ENCODE peak calls at places on chromosomes 6 and 20, in ten cellular contexts. One of them, this sample, is unnamed.

GRCh38 chr20:35663516-35663812 is 1.2 kb downstream of the CPNE1 start:
- DNase-seq in activated naive CD4-positive, alpha-beta T cell: no peak
- DNase-seq in neural crest cell: no peak
- DNase-seq in pons: no peak
- DNase-seq in stimulated activated CD8-positive, alpha-beta memory T cell treated with anti-CD3 and anti-CD28 coated beads, Interleukin-4, amount 100 ng/mL, for 4 hours: no peak
- DNase-seq in ovary: no peak
- DNase-seq in progenitor cell of endocrine pancreas: no peak
- DNase-seq in HT1080: no peak
- DNase-seq in ureter: no peak
- DNase-seq in T-helper 22 cell: no peak
- DNase-seq in this sample: no peak

GRCh38 chr6:41228616-41229015 is 467 bp downstream of the TREML4 start:
- DNase-seq in activated naive CD4-positive, alpha-beta T cell: no peak
- DNase-seq in neural crest cell: no peak
- DNase-seq in pons: no peak
- DNase-seq in stimulated activated CD8-positive, alpha-beta memory T cell treated with anti-CD3 and anti-CD28 coated beads, Interleukin-4, amount 100 ng/mL, for 4 hours: no peak
- DNase-seq in ovary: no peak
- DNase-seq in progenitor cell of endocrine pancreas: no peak
- DNase-seq in HT1080: no peak
- DNase-seq in ureter: no peak
- DNase-seq in T-helper 22 cell: no peak
- DNase-seq in this sample: no peak

GRCh38 chr6:45545416-45545815 is 167.7 kb upstream of the SUPT3H start:
- DNase-seq in activated naive CD4-positive, alpha-beta T cell: no peak
- DNase-seq in neural crest cell: no peak
- DNase-seq in pons: no peak
- DNase-seq in stimulated activated CD8-positive, alpha-beta memory T cell treated with anti-CD3 and anti-CD28 coated beads, Interleukin-4, amount 100 ng/mL, for 4 hours: no peak
- DNase-seq in ovary: no peak
- DNase-seq in progenitor cell of endocrine pancreas: no peak
- DNase-seq in HT1080: no peak
- DNase-seq in ureter: no peak
- DNase-seq in T-helper 22 cell: no peak
- DNase-seq in this sample: no peak

GRCh38 chr20:6674831-6675230 is 92.7 kb upstream of the BMP2 start:
- DNase-seq in activated naive CD4-positive, alpha-beta T cell: no peak
- DNase-seq in neural crest cell: no peak
- DNase-seq in pons: no peak
- DNase-seq in stimulated activated CD8-positive, alpha-beta memory T cell treated with anti-CD3 and anti-CD28 coated beads, Interleukin-4, amount 100 ng/mL, for 4 hours: no peak
- DNase-seq in ovary: no peak
- DNase-seq in progenitor cell of endocrine pancreas: no peak
- DNase-seq in HT1080: no peak
- DNase-seq in ureter: no peak
- DNase-seq in T-helper 22 cell: no peak
- DNase-seq in this sample: no peak

GRCh38 chr6:168326294-168327261 is 7.0 kb upstream of the DACT2 start:
- DNase-seq in activated naive CD4-positive, alpha-beta T cell: no peak
- DNase-seq in neural crest cell: no peak
- DNase-seq in pons: no peak
- DNase-seq in stimulated activated CD8-positive, alpha-beta memory T cell treated with anti-CD3 and anti-CD28 coated beads, Interleukin-4, amount 100 ng/mL, for 4 hours: no peak
- DNase-seq in ovary: no peak
- DNase-seq in progenitor cell of endocrine pancreas: no peak
- DNase-seq in HT1080: peak
- DNase-seq in ureter: peak
- DNase-seq in T-helper 22 cell: no peak
- DNase-seq in this sample: no peak

GRCh38 chr6:35906499-35906846 is 14.4 kb downstream of the SRPK1 start:
- DNase-seq in activated naive CD4-positive, alpha-beta T cell: no peak
- DNase-seq in neural crest cell: no peak
- DNase-seq in pons: no peak
- DNase-seq in stimulated activated CD8-positive, alpha-beta memory T cell treated with anti-CD3 and anti-CD28 coated beads, Interleukin-4, amount 100 ng/mL, for 4 hours: no peak
- DNase-seq in ovary: no peak
- DNase-seq in progenitor cell of endocrine pancreas: no peak
- DNase-seq in HT1080: no peak
- DNase-seq in ureter: no peak
- DNase-seq in T-helper 22 cell: no peak
- DNase-seq in this sample: no peak

GRCh38 chr6:31528307-31528777 is 420 bp upstream of the MCCD1 start:
- DNase-seq in activated naive CD4-positive, alpha-beta T cell: no peak
- DNase-seq in neural crest cell: no peak
- DNase-seq in pons: no peak
- DNase-seq in stimulated activated CD8-positive, alpha-beta memory T cell treated with anti-CD3 and anti-CD28 coated beads, Interleukin-4, amount 100 ng/mL, for 4 hours: no peak
- DNase-seq in ovary: no peak
- DNase-seq in progenitor cell of endocrine pancreas: no peak
- DNase-seq in HT1080: no peak
- DNase-seq in ureter: no peak
- DNase-seq in T-helper 22 cell: no peak
- DNase-seq in this sample: no peak

GRCh38 chr6:106163446-106163965 is 77.4 kb downstream of the PRDM1 start:
- DNase-seq in activated naive CD4-positive, alpha-beta T cell: no peak
- DNase-seq in neural crest cell: no peak
- DNase-seq in pons: peak
- DNase-seq in stimulated activated CD8-positive, alpha-beta memory T cell treated with anti-CD3 and anti-CD28 coated beads, Interleukin-4, amount 100 ng/mL, for 4 hours: no peak
- DNase-seq in ovary: no peak
- DNase-seq in progenitor cell of endocrine pancreas: no peak
- DNase-seq in HT1080: peak
- DNase-seq in ureter: no peak
- DNase-seq in T-helper 22 cell: no peak
- DNase-seq in this sample: no peak

GRCh38 chr6:36803482-36803881 is 35.8 kb downstream of the CPNE5 start:
- DNase-seq in activated naive CD4-positive, alpha-beta T cell: no peak
- DNase-seq in neural crest cell: no peak
- DNase-seq in pons: no peak
- DNase-seq in stimulated activated CD8-positive, alpha-beta memory T cell treated with anti-CD3 and anti-CD28 coated beads, Interleukin-4, amount 100 ng/mL, for 4 hours: no peak
- DNase-seq in ovary: no peak
- DNase-seq in progenitor cell of endocrine pancreas: no peak
- DNase-seq in HT1080: no peak
- DNase-seq in ureter: no peak
- DNase-seq in T-helper 22 cell: no peak
- DNase-seq in this sample: no peak

GRCh38 chr20:46945465-46945864 is 50.8 kb downstream of the EYA2 start:
- DNase-seq in activated naive CD4-positive, alpha-beta T cell: no peak
- DNase-seq in neural crest cell: no peak
- DNase-seq in pons: no peak
- DNase-seq in stimulated activated CD8-positive, alpha-beta memory T cell treated with anti-CD3 and anti-CD28 coated beads, Interleukin-4, amount 100 ng/mL, for 4 hours: no peak
- DNase-seq in ovary: no peak
- DNase-seq in progenitor cell of endocrine pancreas: no peak
- DNase-seq in HT1080: no peak
- DNase-seq in ureter: no peak
- DNase-seq in T-helper 22 cell: no peak
- DNase-seq in this sample: no peak

GRCh38 chr6:41040101-41040910 is 1.3 kb upstream of the UNC5CL start:
- DNase-seq in activated naive CD4-positive, alpha-beta T cell: no peak
- DNase-seq in neural crest cell: no peak
- DNase-seq in pons: no peak
- DNase-seq in stimulated activated CD8-positive, alpha-beta memory T cell treated with anti-CD3 and anti-CD28 coated beads, Interleukin-4, amount 100 ng/mL, for 4 hours: no peak
- DNase-seq in ovary: no peak
- DNase-seq in progenitor cell of endocrine pancreas: no peak
- DNase-seq in HT1080: peak
- DNase-seq in ureter: peak
- DNase-seq in T-helper 22 cell: no peak
- DNase-seq in this sample: no peak

GRCh38 chr6:2556761-2557160 is 194.0 kb downstream of the MYLK4 start:
- DNase-seq in activated naive CD4-positive, alpha-beta T cell: no peak
- DNase-seq in neural crest cell: no peak
- DNase-seq in pons: no peak
- DNase-seq in stimulated activated CD8-positive, alpha-beta memory T cell treated with anti-CD3 and anti-CD28 coated beads, Interleukin-4, amount 100 ng/mL, for 4 hours: no peak
- DNase-seq in ovary: no peak
- DNase-seq in progenitor cell of endocrine pancreas: no peak
- DNase-seq in HT1080: no peak
- DNase-seq in ureter: no peak
- DNase-seq in T-helper 22 cell: no peak
- DNase-seq in this sample: no peak

GRCh38 chr6:139990865-139991264 is 616.4 kb upstream of the CITED2 start:
- DNase-seq in activated naive CD4-positive, alpha-beta T cell: no peak
- DNase-seq in neural crest cell: no peak
- DNase-seq in pons: no peak
- DNase-seq in stimulated activated CD8-positive, alpha-beta memory T cell treated with anti-CD3 and anti-CD28 coated beads, Interleukin-4, amount 100 ng/mL, for 4 hours: no peak
- DNase-seq in ovary: no peak
- DNase-seq in progenitor cell of endocrine pancreas: no peak
- DNase-seq in HT1080: no peak
- DNase-seq in ureter: no peak
- DNase-seq in T-helper 22 cell: no peak
- DNase-seq in this sample: no peak

GRCh38 chr6:84508981-84509380 is 255.4 kb downstream of the TBX18 start:
- DNase-seq in activated naive CD4-positive, alpha-beta T cell: no peak
- DNase-seq in neural crest cell: no peak
- DNase-seq in pons: no peak
- DNase-seq in stimulated activated CD8-positive, alpha-beta memory T cell treated with anti-CD3 and anti-CD28 coated beads, Interleukin-4, amount 100 ng/mL, for 4 hours: no peak
- DNase-seq in ovary: no peak
- DNase-seq in progenitor cell of endocrine pancreas: no peak
- DNase-seq in HT1080: no peak
- DNase-seq in ureter: no peak
- DNase-seq in T-helper 22 cell: no peak
- DNase-seq in this sample: no peak

This sample was measured in coronary artery.